ENCODE peak calls at places on chromosome 17, in five cellular contexts. One of them, this sample, is unnamed.

GRCh38 chr17:49898547-49899490 is 51.0 kb upstream of the TAC4 start:
- DNase-seq in MV-4-11: no peak
- DNase-seq in skeletal muscle cell: no peak
- DNase-seq in Caco-2: peak
- DNase-seq in sciatic nerve: no peak
- DNase-seq in this sample: no peak

GRCh38 chr17:41959336-41960095 is 7.1 kb upstream of the CNP start:
- DNase-seq in MV-4-11: peak
- DNase-seq in skeletal muscle cell: no peak
- DNase-seq in sciatic nerve: no peak
- DNase-seq in Caco-2: peak
- DNase-seq in this sample: peak

GRCh38 chr17:74011963-74012362 is 191.5 kb upstream of the RPL38 start:
- DNase-seq in Caco-2: no peak
- DNase-seq in sciatic nerve: no peak
- DNase-seq in skeletal muscle cell: no peak
- DNase-seq in MV-4-11: no peak
- DNase-seq in this sample: no peak

GRCh38 chr17:6269474-6269873 is 165.4 kb downstream of the AIPL1 start:
- DNase-seq in MV-4-11: peak
- DNase-seq in Caco-2: peak
- DNase-seq in skeletal muscle cell: peak
- DNase-seq in sciatic nerve: no peak
- DNase-seq in this sample: no peak

GRCh38 chr17:9003355-9004131 is 17.8 kb upstream of the NTN1 start:
- DNase-seq in sciatic nerve: no peak
- DNase-seq in MV-4-11: no peak
- DNase-seq in skeletal muscle cell: no peak
- DNase-seq in Caco-2: no peak
- DNase-seq in this sample: no peak

GRCh38 chr17:79840204-79840988 is 1.2 kb upstream of the CBX4 start:
- DNase-seq in Caco-2: peak
- DNase-seq in skeletal muscle cell: no peak
- DNase-seq in sciatic nerve: peak
- DNase-seq in MV-4-11: peak
- DNase-seq in this sample: no peak

GRCh38 chr17:47270946-47271705 is 17.5 kb downstream of the ITGB3 start:
- DNase-seq in skeletal muscle cell: no peak
- DNase-seq in Caco-2: no peak
- DNase-seq in sciatic nerve: no peak
- DNase-seq in MV-4-11: no peak
- DNase-seq in this sample: no peak

GRCh38 chr17:2214047-2214717 is 89.4 kb downstream of the SMG6 start:
- DNase-seq in skeletal muscle cell: peak
- DNase-seq in sciatic nerve: no peak
- DNase-seq in Caco-2: no peak
- DNase-seq in MV-4-11: peak
- DNase-seq in this sample: no peak

GRCh38 chr17:63998721-63999679 is 849 bp downstream of the PRR29 start:
- DNase-seq in MV-4-11: no peak
- DNase-seq in skeletal muscle cell: no peak
- DNase-seq in sciatic nerve: peak
- DNase-seq in Caco-2: no peak
- DNase-seq in this sample: no peak

GRCh38 chr17:33055171-33055611 is 63.5 kb downstream of the SPACA3 start:
- DNase-seq in skeletal muscle cell: no peak
- DNase-seq in MV-4-11: no peak
- DNase-seq in Caco-2: no peak
- DNase-seq in sciatic nerve: no peak
- DNase-seq in this sample: no peak

GRCh38 chr17:39923230-39923629 is 4.2 kb downstream of the ORMDL3 start:
- DNase-seq in MV-4-11: no peak
- DNase-seq in skeletal muscle cell: no peak
- DNase-seq in sciatic nerve: no peak
- DNase-seq in Caco-2: no peak
- DNase-seq in this sample: no peak

GRCh38 chr17:60468371-60468770 is 46.1 kb downstream of the CHCT1 start:
- DNase-seq in skeletal muscle cell: no peak
- DNase-seq in sciatic nerve: no peak
- DNase-seq in Caco-2: no peak
- DNase-seq in MV-4-11: no peak
- DNase-seq in this sample: no peak

GRCh38 chr17:64196626-64197025 is 66.4 kb downstream of the TEX2 start:
- DNase-seq in skeletal muscle cell: peak
- DNase-seq in sciatic nerve: no peak
- DNase-seq in MV-4-11: peak
- DNase-seq in Caco-2: no peak
- DNase-seq in this sample: peak

GRCh38 chr17:36085710-36086268 is 4.2 kb downstream of the CCL3 start:
- DNase-seq in skeletal muscle cell: no peak
- DNase-seq in MV-4-11: peak
- DNase-seq in Caco-2: no peak
- DNase-seq in sciatic nerve: no peak
- DNase-seq in this sample: no peak

GRCh38 chr17:79087428-79088143 is 13.0 kb downstream of the ENGASE start:
- DNase-seq in Caco-2: peak
- DNase-seq in skeletal muscle cell: no peak
- DNase-seq in MV-4-11: peak
- DNase-seq in sciatic nerve: peak
- DNase-seq in this sample: peak

GRCh38 chr17:34024303-34025178 is 230.5 kb upstream of the CCL2 start:
- DNase-seq in MV-4-11: no peak
- DNase-seq in Caco-2: no peak
- DNase-seq in skeletal muscle cell: no peak
- DNase-seq in sciatic nerve: no peak
- DNase-seq in this sample: no peak

GRCh38 chr17:31521632-31522283 is 130.3 kb downstream of the RAB11FIP4 start:
- DNase-seq in Caco-2: no peak
- DNase-seq in sciatic nerve: no peak
- DNase-seq in skeletal muscle cell: no peak
- DNase-seq in MV-4-11: no peak
- DNase-seq in this sample: no peak

GRCh38 chr17:49691677-49692191 is 13.8 kb upstream of the SPOP start:
- DNase-seq in MV-4-11: no peak
- DNase-seq in skeletal muscle cell: no peak
- DNase-seq in Caco-2: no peak
- DNase-seq in sciatic nerve: no peak
- DNase-seq in this sample: no peak